ENCODE peak calls at places on chromosome 20, in six cellular contexts. T is Jurkat, Clone E6-1; Z is skeletal muscle cell; E is HTR-8/SVneo; H is naive B cell; O is AG10803. F is an unnamed sample.

GRCh38 chr20:15756401-15756800 is 816.8 kb downstream of the KIF16B start:
- DNase-seq in T (no peak), Z (no peak), E (no peak), H (no peak), O (no peak), F (no peak)

GRCh38 chr20:25744261-25744660 is 47.6 kb upstream of the ZNF337 start:
- DNase-seq in T (no peak), Z (no peak), E (no peak), H (no peak), O (no peak), F (no peak)

GRCh38 chr20:2840967-2841531 is 504 bp downstream of the VPS16 start:
- DNase-seq in T (no peak), Z (peak), E (peak), H (no peak), O (peak), F (no peak)

GRCh38 chr20:63704749-63705117 is 3.0 kb downstream of the ARFRP1 start:
- DNase-seq in T (no peak), Z (no peak), E (no peak), H (no peak), O (no peak), F (no peak)

GRCh38 chr20:58982406-58983114 is 1.5 kb downstream of the NELFCD start:
- DNase-seq in T (no peak), Z (no peak), E (no peak), H (no peak), O (no peak), F (no peak)

GRCh38 chr20:61436268-61436667 is 184.2 kb downstream of the CDH4 start:
- DNase-seq in T (no peak), Z (peak), E (no peak), H (no peak), O (peak), F (no peak)

GRCh38 chr20:24950836-24951525 is 1.9 kb downstream of the CST7 start:
- DNase-seq in T (no peak), Z (no peak), E (no peak), H (no peak), O (peak), F (no peak)

GRCh38 chr20:9136114-9136513 is 67.2 kb downstream of the PLCB4 start:
- DNase-seq in T (no peak), Z (no peak), E (no peak), H (no peak), O (no peak), F (no peak)

GRCh38 chr20:51327251-51327841 is 215.2 kb downstream of the NFATC2 start:
- DNase-seq in T (no peak), Z (peak), E (peak), H (no peak), O (peak), F (no peak)

GRCh38 chr20:48785801-48786200 is 42.0 kb downstream of the PREX1 start:
- DNase-seq in T (no peak), Z (no peak), E (no peak), H (no peak), O (no peak), F (no peak)

GRCh38 chr20:63116412-63117106 is 99.4 kb downstream of the YTHDF1 start:
- DNase-seq in T (no peak), Z (no peak), E (peak), H (no peak), O (no peak), F (no peak)

GRCh38 chr20:23782366-23782983 is 31.7 kb upstream of the CST1 start:
- DNase-seq in T (peak), Z (no peak), E (peak), H (no peak), O (peak), F (no peak)

GRCh38 chr20:2859330-2860121 is 13.8 kb upstream of the PTPRA start:
- DNase-seq in T (no peak), Z (no peak), E (no peak), H (no peak), O (peak), F (no peak)